ENCODE peak calls at places on chromosomes 3 and 15, in ten cellular contexts. C is NCI-H748 treated with DMSO at 0.1 percent for 48 hours; V is B cell; L is HL-60; I is stimulated activated naive CD4-positive, alpha-beta T cell treated with Interleukin-2 at 50 U/mL for 16 hours; Z is sciatic nerve; X is DMS53; B is AG10803; Q is aorta; Y is activated T-helper 1 cell treated with anti-CD3 and anti-CD28 coated beads, Interleukin-12 subunit alpha, Interleukin-12 subunit beta, Interleukin-2, Interleukin-4 antibody, amounts not matched to agents 30 ng/mL and 10 ng/mL and 1 ng/mL, durations not matched to agents 14 hours and 24 hours and 36 hours. W is an unnamed sample.

GRCh38 chr3:178060406-178060805 is 475.8 kb upstream of the KCNMB2 start:
- DNase-seq in C (no peak), V (no peak), L (no peak), I (no peak), Z (no peak), X (no peak), B (peak), Q (no peak), Y (no peak), W (no peak)

GRCh38 chr3:107989651-107990050 is 101.2 kb downstream of the CD47 start:
- DNase-seq in C (no peak), V (no peak), L (no peak), I (no peak), Z (no peak), X (no peak), B (no peak), Q (no peak), Y (no peak), W (no peak)

GRCh38 chr3:39277893-39278615 is 1.8 kb downstream of the CX3CR1 start:
- DNase-seq in C (no peak), V (no peak), L (no peak), I (no peak), Z (no peak), X (no peak), B (peak), Q (no peak), Y (no peak), W (no peak)

GRCh38 chr3:39101022-39101689 is 6.3 kb downstream of the GORASP1 start:
- DNase-seq in C (no peak), V (peak), L (peak), I (peak), Z (no peak), X (peak), B (peak), Q (no peak), Y (peak), W (no peak)

GRCh38 chr3:66795365-66795764 is 202.7 kb upstream of the KBTBD8 start:
- DNase-seq in C (no peak), V (no peak), L (no peak), I (no peak), Z (no peak), X (no peak), B (peak), Q (no peak), Y (no peak), W (no peak)

GRCh38 chr15:35665855-35666536 is 120.0 kb upstream of the DPH6 start:
- DNase-seq in C (no peak), V (no peak), L (no peak), I (no peak), Z (no peak), X (no peak), B (no peak), Q (no peak), Y (no peak), W (peak)

GRCh38 chr3:152474585-152474984 is 205.9 kb downstream of the MBNL1 start:
- DNase-seq in C (peak), V (no peak), L (no peak), I (no peak), Z (no peak), X (peak), B (peak), Q (no peak), Y (no peak), W (peak)

GRCh38 chr15:48411971-48412591 is 80.9 kb downstream of the DUT start:
- DNase-seq in C (no peak), V (no peak), L (no peak), I (no peak), Z (no peak), X (no peak), B (peak), Q (no peak), Y (no peak), W (no peak)

GRCh38 chr15:55221090-55222011 is 24.6 kb upstream of the RSL24D1 start:
- DNase-seq in C (no peak), V (no peak), L (peak), I (peak), Z (no peak), X (peak), B (peak), Q (no peak), Y (peak), W (no peak)

GRCh38 chr3:189249987-189250386 is 78.2 kb downstream of the TPRG1 start:
- DNase-seq in C (no peak), V (no peak), L (no peak), I (no peak), Z (no peak), X (no peak), B (no peak), Q (no peak), Y (no peak), W (no peak)

GRCh38 chr3:177499779-177500423 is 302.6 kb upstream of the TBL1XR1 start:
- DNase-seq in C (no peak), V (no peak), L (no peak), I (no peak), Z (no peak), X (no peak), B (no peak), Q (no peak), Y (no peak), W (no peak)

GRCh38 chr3:19364150-19364549 is 215.8 kb downstream of the KCNH8 start:
- DNase-seq in C (no peak), V (no peak), L (no peak), I (no peak), Z (no peak), X (no peak), B (no peak), Q (no peak), Y (no peak), W (no peak)

GRCh38 chr3:69144631-69145244 is 22.3 kb upstream of the LMOD3 start:
- DNase-seq in C (peak), V (no peak), L (no peak), I (no peak), Z (no peak), X (peak), B (no peak), Q (no peak), Y (no peak), W (no peak)

GRCh38 chr3:42503957-42504333 is 1.5 kb downstream of the VIPR1 start:
- DNase-seq in C (no peak), V (no peak), L (no peak), I (no peak), Z (peak), X (no peak), B (no peak), Q (peak), Y (no peak), W (no peak)

GRCh38 chr3:58833501-58833900 is 166.9 kb upstream of the FAM3D start:
- DNase-seq in C (no peak), V (no peak), L (no peak), I (no peak), Z (no peak), X (no peak), B (peak), Q (no peak), Y (no peak), W (no peak)

GRCh38 chr15:80028937-80029336 is 30.5 kb upstream of the ZFAND6 start:
- DNase-seq in C (no peak), V (no peak), L (no peak), I (no peak), Z (no peak), X (no peak), B (no peak), Q (no peak), Y (no peak), W (no peak)

W was measured in NCI-H446.